ENCODE peak calls at places on chromosome 5, in ten cellular contexts. C is ecto neural progenitor cell; R is Calu3; V is NCI-H774; H is suprapubic skin; S is fibroblast of gingiva; G is activated naive CD4-positive, alpha-beta T cell; Z is stimulated activated CD8-positive, alpha-beta memory T cell treated with anti-CD3 and anti-CD28 coated beads, Interleukin-15, amount 100 ng/mL, for 24 hours; J is MG63; Q is activated T-helper 1 cell treated with anti-CD3 and anti-CD28 coated beads, Interleukin-12 subunit alpha, Interleukin-12 subunit beta, Interleukin-2, Interleukin-4 antibody, amounts not matched to agents 30 ng/mL and 10 ng/mL and 1 ng/mL, durations not matched to agents 14 hours and 24 hours and 36 hours. U is an unnamed sample.
A peak's percentile ranks its signal among the peaks of the same experiment; 100 is the strongest.

GRCh38 chr5:132840896-132841818 is 10.7 kb upstream of the SHROOM1 start:
- DNase-seq in C (no peak), R (no peak), V (no peak), H (no peak), S (peak; percentile 87), G (no peak), Z (no peak), J (peak; percentile 66), Q (no peak), U (peak; percentile 71)

GRCh38 chr5:74067748-74068541 is 441.9 kb downstream of the ARHGEF28 start:
- DNase-seq in C (no peak), R (no peak), V (no peak), H (no peak), S (no peak), G (no peak), Z (no peak), J (no peak), Q (no peak), U (no peak)

GRCh38 chr5:103410174-103410573 is 151.6 kb downstream of the MACIR start:
- DNase-seq in C (no peak), R (no peak), V (no peak), H (no peak), S (no peak), G (no peak), Z (no peak), J (no peak), Q (no peak), U (no peak)

GRCh38 chr5:148083203-148083602 is 19.4 kb downstream of the SPINK5 start:
- DNase-seq in C (no peak), R (no peak), V (no peak), H (no peak), S (no peak), G (no peak), Z (no peak), J (no peak), Q (no peak), U (no peak)

GRCh38 chr5:10724799-10725507 is 36.1 kb downstream of the DAP start:
- DNase-seq in C (no peak), R (peak; percentile 82), V (peak; percentile 62), H (no peak), S (peak; percentile 64), G (no peak), Z (no peak), J (peak; percentile 78), Q (no peak), U (no peak)

GRCh38 chr5:145228564-145228963 is 606.6 kb downstream of the PRELID2 start:
- DNase-seq in C (no peak), R (no peak), V (no peak), H (no peak), S (no peak), G (no peak), Z (no peak), J (no peak), Q (no peak), U (no peak)

GRCh38 chr5:151023047-151023615 is 2.7 kb downstream of the GPX3 start:
- DNase-seq in C (no peak), R (no peak), V (no peak), H (no peak), S (peak; percentile 40), G (no peak), Z (no peak), J (peak; percentile 95), Q (no peak), U (peak; percentile 55)

GRCh38 chr5:175706499-175706898 is 48.6 kb downstream of the HRH2 start:
- DNase-seq in C (no peak), R (no peak), V (peak; percentile 45), H (no peak), S (no peak), G (no peak), Z (no peak), J (no peak), Q (no peak), U (no peak)

GRCh38 chr5:72387985-72388384 is 67.8 kb downstream of the PTCD2 start:
- DNase-seq in C (no peak), R (no peak), V (no peak), H (no peak), S (peak; percentile 73), G (no peak), Z (no peak), J (peak; percentile 39), Q (no peak), U (no peak)

GRCh38 chr5:68352166-68352565 is 136.6 kb downstream of the PIK3R1 start:
- DNase-seq in C (no peak), R (no peak), V (no peak), H (no peak), S (no peak), G (no peak), Z (no peak), J (no peak), Q (no peak), U (no peak)

GRCh38 chr5:1036504-1037122 is 28.0 kb downstream of the NKD2 start:
- DNase-seq in C (no peak), R (no peak), V (no peak), H (no peak), S (no peak), G (no peak), Z (no peak), J (no peak), Q (no peak), U (peak; percentile 36)

GRCh38 chr5:31317642-31318041 is 124.2 kb downstream of the CDH6 start:
- DNase-seq in C (peak; percentile 59), R (no peak), V (no peak), H (no peak), S (no peak), G (no peak), Z (no peak), J (no peak), Q (no peak), U (no peak)

GRCh38 chr5:107032629-107033028 is 638.1 kb downstream of the EFNA5 start:
- DNase-seq in C (no peak), R (no peak), V (no peak), H (no peak), S (no peak), G (no peak), Z (no peak), J (no peak), Q (no peak), U (no peak)

GRCh38 chr5:136028782-136029742 is at the start of gene TGFBI:
- DNase-seq in C (peak; percentile 81), R (peak; percentile 72), V (peak; percentile 7), H (peak; percentile 83), S (peak; percentile 52), G (no peak), Z (no peak), J (peak; percentile 91), Q (no peak), U (peak; percentile 82)

GRCh38 chr5:4142842-4143241 is 547.2 kb downstream of the IRX1 start:
- DNase-seq in C (no peak), R (no peak), V (no peak), H (no peak), S (no peak), G (no peak), Z (no peak), J (no peak), Q (no peak), U (no peak)

U was measured in lower lobe of right lung.